ENCODE peak calls at places on chromosome 2, in nine cellular contexts. T, H, J, F, X, W, K, E and I are unnamed samples.
A peak's percentile ranks its signal among the peaks of the same experiment; 100 is the strongest.

GRCh38 chr2:3598912-3599854 is 4.3 kb downstream of the COLEC11 start:
- DNase-seq in W (no peak), T (no peak), H (no peak), F (no peak), J (no peak), K (no peak), X (no peak), E (no peak), I (no peak)

GRCh38 chr2:158202151-158202778 is 100.6 kb downstream of the UPP2 start:
- DNase-seq in K (no peak), H (no peak), F (no peak), E (no peak), T (peak; percentile 76), W (no peak), X (no peak), J (no peak), I (no peak)

GRCh38 chr2:101327863-101328394 is 19.4 kb upstream of the RNF149 start:
- DNase-seq in W (no peak), E (peak; percentile 85), H (no peak), X (peak; percentile 82), T (no peak), K (no peak), F (no peak), J (peak; percentile 72), I (no peak)

GRCh38 chr2:5803547-5803946 is 111.4 kb downstream of the SOX11 start:
- DNase-seq in E (no peak), K (no peak), W (no peak), J (no peak), H (no peak), F (no peak), T (peak; percentile 21), X (no peak), I (no peak)

GRCh38 chr2:17445744-17446143 is 72.5 kb downstream of the RAD51AP2 start:
- DNase-seq in E (no peak), K (no peak), X (no peak), T (no peak), F (no peak), W (no peak), J (no peak), H (no peak), I (no peak)

GRCh38 chr2:129801575-129801974 is 177.9 kb upstream of the RAB6C start:
- DNase-seq in K (peak; percentile 88), X (no peak), J (no peak), W (no peak), F (no peak), E (no peak), H (peak; percentile 36), T (no peak), I (no peak)

GRCh38 chr2:242085941-242086621 is 216.6 kb downstream of the RTP5 start:
- DNase-seq in W (peak; percentile 66), J (peak; percentile 64), F (peak; percentile 82), X (no peak), E (peak; percentile 69), T (peak; percentile 51), K (peak; percentile 35), H (peak; percentile 26), I (no peak)

GRCh38 chr2:163552758-163553157 is 183.1 kb downstream of the FIGN start:
- DNase-seq in J (no peak), T (no peak), X (no peak), H (no peak), F (no peak), K (no peak), E (no peak), W (no peak), I (no peak)

GRCh38 chr2:186718122-186718521 is 24.3 kb downstream of the FAM171B start:
- DNase-seq in H (no peak), F (no peak), E (no peak), W (no peak), K (no peak), X (no peak), J (no peak), T (no peak), I (no peak)

GRCh38 chr2:200509227-200509607 is 651 bp downstream of the KCTD18 start:
- DNase-seq in X (no peak), K (peak; percentile 17), H (no peak), J (no peak), E (no peak), W (peak; percentile 12), F (no peak), T (peak; percentile 11), I (no peak)

GRCh38 chr2:233234264-233234663 is 17.2 kb upstream of the ATG16L1 start:
- DNase-seq in T (no peak), J (no peak), W (no peak), E (no peak), K (no peak), H (no peak), X (no peak), F (no peak), I (no peak)

GRCh38 chr2:218274586-218274985 is 4.3 kb downstream of the PNKD start:
- DNase-seq in X (no peak), T (no peak), W (no peak), J (no peak), E (no peak), K (no peak), H (no peak), F (no peak), I (no peak)

GRCh38 chr2:121727332-121727731 is 9.3 kb downstream of the NIFK start:
- DNase-seq in W (no peak), J (no peak), T (no peak), X (no peak), F (no peak), E (no peak), K (no peak), H (no peak), I (no peak)

GRCh38 chr2:145199052-145199451 is 679.1 kb upstream of the ZEB2 start:
- DNase-seq in H (no peak), X (no peak), J (no peak), F (no peak), K (no peak), E (no peak), W (no peak), T (no peak), I (no peak)

GRCh38 chr2:165795011-165795410 is 964 bp upstream of the GALNT3 start:
- DNase-seq in E (no peak), F (no peak), K (no peak), T (peak; percentile 38), H (no peak), W (peak; percentile 38), J (peak; percentile 17), X (no peak), I (no peak)

GRCh38 chr2:165793161-165793778 is 777 bp downstream of the GALNT3 start:
- DNase-seq in H (no peak), W (no peak), T (no peak), F (no peak), J (peak; percentile 56), X (peak; percentile 25), E (peak; percentile 63), K (no peak), I (no peak)

GRCh38 chr2:165791811-165792454 is 2.1 kb downstream of the GALNT3 start:
- DNase-seq in J (no peak), E (no peak), X (no peak), H (peak; percentile 24), K (no peak), T (peak; percentile 56), W (no peak), F (no peak), I (no peak)

GRCh38 chr2:165794520-165794882 is 454 bp upstream of the GALNT3 start:
- DNase-seq in F (no peak), E (no peak), J (peak; percentile 69), H (peak; percentile 38), T (peak; percentile 55), X (peak; percentile 66), W (peak; percentile 87), K (peak; percentile 41), I (no peak)

GRCh38 chr2:165793779-165794519 is at the start of gene GALNT3:
- DNase-seq in T (no peak), K (no peak), W (peak; percentile 19), X (peak; percentile 93), H (no peak), E (peak; percentile 97), F (no peak), J (peak; percentile 94), I (no peak)
- TF ChIP-seq CTCF in T (no peak), K (no peak), W (no peak), X (no peak), H (no peak), E (no peak), F (no peak), J (no peak), I (no peak)

GRCh38 chr2:127080941-127081769 is 25.8 kb downstream of the BIN1 start:
- DNase-seq in F (no peak), T (no peak), E (no peak), H (no peak), K (peak; percentile 68), J (peak; percentile 50), W (peak; percentile 70), X (no peak), I (no peak)

GRCh38 chr2:127081826-127082633 is 24.9 kb downstream of the BIN1 start:
- DNase-seq in E (no peak), H (no peak), X (no peak), W (peak; percentile 86), T (peak; percentile 40), F (no peak), J (peak; percentile 61), K (peak; percentile 66), I (no peak)

GRCh38 chr2:127078691-127079270 is 28.2 kb downstream of the BIN1 start:
- DNase-seq in K (no peak), X (no peak), W (no peak), T (no peak), E (no peak), H (no peak), F (no peak), J (no peak), I (no peak)

GRCh38 chr2:127079358-127079920 is 27.5 kb downstream of the BIN1 start:
- DNase-seq in T (no peak), H (no peak), J (no peak), X (no peak), E (no peak), W (no peak), F (no peak), K (no peak), I (no peak)

GRCh38 chr2:127080226-127080940 is 26.6 kb downstream of the BIN1 start:
- DNase-seq in K (no peak), X (no peak), J (peak; percentile 67), T (no peak), F (peak; percentile 38), E (no peak), H (no peak), W (peak; percentile 20), I (no peak)
- H3K4me3 ChIP-seq in K (no peak overlapping the region), X (no peak overlapping the region), J (no peak overlapping the region), T (no peak overlapping the region), F (no peak overlapping the region), E (no peak overlapping the region), H (no peak overlapping the region), W (peak overlapping the region; percentile 61), I (no peak overlapping the region)

DNA sequence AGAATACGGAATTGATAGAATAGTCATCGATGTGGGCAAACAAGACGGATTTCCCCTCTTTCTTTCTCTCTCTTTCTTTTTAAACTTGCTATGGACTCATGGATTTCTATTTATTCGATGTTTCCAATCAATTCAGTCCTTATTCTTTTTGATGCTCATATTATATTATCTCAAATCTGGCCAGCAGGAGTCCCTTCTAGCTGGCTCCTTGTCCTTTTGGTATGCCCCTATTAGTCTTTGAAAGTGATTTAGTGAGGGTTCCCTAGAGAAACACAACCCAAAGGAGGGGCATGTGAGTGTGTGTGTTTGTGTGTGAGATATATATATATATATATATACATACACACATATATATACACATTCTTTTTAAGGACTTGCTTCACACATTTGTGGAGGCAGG is 23.5 kb upstream of the BIN1 start:
- DNase-seq in F (no peak), J (no peak), T (no peak), E (no peak), H (no peak), X (no peak), W (no peak), K (no peak), I (no peak)
- TF ChIP-seq CTCF in F (no peak), J (no peak), T (peak; percentile 19), E (no peak), H (no peak), X (no peak), W (no peak), K (no peak), I (no peak)

GRCh38 chr2:146940016-146940685 is 904.7 kb upstream of the ACVR2A start:
- DNase-seq in J (no peak), F (no peak), K (peak; percentile 76), T (peak; percentile 28), X (no peak), H (peak; percentile 25), E (no peak), W (no peak), I (no peak)
- H3K4me3 ChIP-seq in J (no peak overlapping the region), F (no peak overlapping the region), K (no peak overlapping the region), T (peak overlapping the region; percentile 6), X (no peak overlapping the region), H (no peak overlapping the region), E (no peak overlapping the region), W (no peak overlapping the region), I (no peak overlapping the region)